ENCODE peak calls at places on chromosomes 6 and 20, in five cellular contexts. One of them, this sample, is unnamed.

GRCh38 chr6:109461733-109462526 is 6.4 kb upstream of the MICAL1 start:
- DNase-seq in psoas muscle: no peak
- DNase-seq in left lung: no peak
- DNase-seq in GM23248: peak
- DNase-seq in cardiac fibroblast: no peak
- DNase-seq in this sample: no peak

GRCh38 chr20:38834868-38835267 is 29.4 kb downstream of the PPP1R16B start:
- DNase-seq in psoas muscle: no peak
- DNase-seq in left lung: no peak
- DNase-seq in GM23248: no peak
- DNase-seq in cardiac fibroblast: no peak
- DNase-seq in this sample: no peak

GRCh38 chr6:56144538-56145324 is 102.6 kb downstream of the COL21A1 start:
- DNase-seq in psoas muscle: no peak
- DNase-seq in left lung: no peak
- DNase-seq in GM23248: peak
- DNase-seq in cardiac fibroblast: peak
- DNase-seq in this sample: no peak

GRCh38 chr20:25707695-25708094 is 11.0 kb upstream of the ZNF337 start:
- DNase-seq in psoas muscle: no peak
- DNase-seq in left lung: no peak
- DNase-seq in GM23248: no peak
- DNase-seq in cardiac fibroblast: no peak
- DNase-seq in this sample: no peak

GRCh38 chr6:133854167-133854632 is 34.7 kb upstream of the TCF21 start:
- DNase-seq in psoas muscle: no peak
- DNase-seq in left lung: no peak
- DNase-seq in GM23248: no peak
- DNase-seq in cardiac fibroblast: no peak
- DNase-seq in this sample: no peak

GRCh38 chr6:35970181-35970580 is 49.3 kb upstream of the SRPK1 start:
- DNase-seq in psoas muscle: no peak
- DNase-seq in left lung: no peak
- DNase-seq in GM23248: peak
- DNase-seq in cardiac fibroblast: peak
- DNase-seq in this sample: no peak

GRCh38 chr6:42237857-42238256 is 20.2 kb upstream of the MRPS10 start:
- DNase-seq in psoas muscle: no peak
- DNase-seq in left lung: no peak
- DNase-seq in GM23248: no peak
- DNase-seq in cardiac fibroblast: no peak
- DNase-seq in this sample: no peak

GRCh38 chr6:137625808-137626207 is 131.6 kb upstream of the OLIG3 start:
- DNase-seq in psoas muscle: no peak
- DNase-seq in left lung: no peak
- DNase-seq in GM23248: no peak
- DNase-seq in cardiac fibroblast: no peak
- DNase-seq in this sample: no peak

GRCh38 chr20:49091104-49091503 is 45.0 kb downstream of the CSE1L start:
- DNase-seq in psoas muscle: no peak
- DNase-seq in left lung: no peak
- DNase-seq in GM23248: no peak
- DNase-seq in cardiac fibroblast: no peak
- DNase-seq in this sample: no peak

GRCh38 chr6:73610444-73611275 is 43.1 kb downstream of the SLC17A5 start:
- DNase-seq in psoas muscle: no peak
- DNase-seq in left lung: no peak
- DNase-seq in GM23248: peak
- DNase-seq in cardiac fibroblast: peak
- DNase-seq in this sample: no peak

GRCh38 chr20:24962510-24962909 is 13.4 kb downstream of the CST7 start:
- DNase-seq in psoas muscle: no peak
- DNase-seq in left lung: no peak
- DNase-seq in GM23248: no peak
- DNase-seq in cardiac fibroblast: no peak
- DNase-seq in this sample: no peak

GRCh38 chr20:22577515-22578220 is 6.7 kb downstream of the FOXA2 start:
- DNase-seq in psoas muscle: no peak
- DNase-seq in left lung: no peak
- DNase-seq in GM23248: no peak
- DNase-seq in cardiac fibroblast: no peak
- DNase-seq in this sample: no peak

GRCh38 chr6:72619883-72620696 is 1.8 kb upstream of the KCNQ5 start:
- DNase-seq in psoas muscle: peak
- DNase-seq in left lung: peak
- DNase-seq in GM23248: peak
- DNase-seq in cardiac fibroblast: peak
- DNase-seq in this sample: peak

GRCh38 chr6:112640895-112641294 is 293.8 kb downstream of the RFPL4B start:
- DNase-seq in psoas muscle: no peak
- DNase-seq in left lung: no peak
- DNase-seq in GM23248: peak
- DNase-seq in cardiac fibroblast: peak
- DNase-seq in this sample: no peak

GRCh38 chr20:18267815-18268214 is 20.5 kb upstream of the ZNF133 start:
- DNase-seq in psoas muscle: no peak
- DNase-seq in left lung: no peak
- DNase-seq in GM23248: no peak
- DNase-seq in cardiac fibroblast: no peak
- DNase-seq in this sample: no peak

GRCh38 chr20:14672066-14672465 is 334.7 kb upstream of the FLRT3 start:
- DNase-seq in psoas muscle: no peak
- DNase-seq in left lung: no peak
- DNase-seq in GM23248: no peak
- DNase-seq in cardiac fibroblast: no peak
- DNase-seq in this sample: no peak

GRCh38 chr20:40339661-40340449 is 349.2 kb downstream of the MAFB start:
- DNase-seq in psoas muscle: peak
- DNase-seq in left lung: peak
- DNase-seq in GM23248: peak
- DNase-seq in cardiac fibroblast: no peak
- DNase-seq in this sample: no peak

GRCh38 chr20:25527949-25528348 is 57.4 kb downstream of the NINL start:
- DNase-seq in psoas muscle: no peak
- DNase-seq in left lung: no peak
- DNase-seq in GM23248: no peak
- DNase-seq in cardiac fibroblast: no peak
- DNase-seq in this sample: no peak

GRCh38 chr6:36953931-36954261 is 642 bp upstream of the PI16 start:
- DNase-seq in psoas muscle: no peak
- DNase-seq in left lung: no peak
- DNase-seq in GM23248: no peak
- DNase-seq in cardiac fibroblast: no peak
- DNase-seq in this sample: no peak

GRCh38 chr6:30263734-30264133 is 50.5 kb upstream of the TRIM26 start:
- DNase-seq in psoas muscle: no peak
- DNase-seq in left lung: no peak
- DNase-seq in GM23248: peak
- DNase-seq in cardiac fibroblast: peak
- DNase-seq in this sample: no peak

GRCh38 chr6:8108031-8108660 is 5.8 kb upstream of the EEF1E1 start:
- DNase-seq in psoas muscle: no peak
- DNase-seq in left lung: no peak
- DNase-seq in GM23248: peak
- DNase-seq in cardiac fibroblast: peak
- DNase-seq in this sample: no peak

GRCh38 chr6:6875818-6876470 is 231.8 kb upstream of the RREB1 start:
- DNase-seq in psoas muscle: no peak
- DNase-seq in left lung: no peak
- DNase-seq in GM23248: peak
- DNase-seq in cardiac fibroblast: peak
- DNase-seq in this sample: no peak

GRCh38 chr20:52497731-52498130 is 306.2 kb upstream of the ZFP64 start:
- DNase-seq in psoas muscle: no peak
- DNase-seq in left lung: no peak
- DNase-seq in GM23248: peak
- DNase-seq in cardiac fibroblast: peak
- DNase-seq in this sample: no peak

GRCh38 chr6:158629376-158630221 is 14.9 kb downstream of the DYNLT1 start:
- DNase-seq in psoas muscle: peak
- DNase-seq in left lung: peak
- DNase-seq in GM23248: no peak
- DNase-seq in cardiac fibroblast: no peak
- DNase-seq in this sample: no peak

GRCh38 chr6:90386796-90387390 is 90.2 kb upstream of the BACH2 start:
- DNase-seq in psoas muscle: peak
- DNase-seq in left lung: no peak
- DNase-seq in GM23248: no peak
- DNase-seq in cardiac fibroblast: no peak
- DNase-seq in this sample: no peak

GRCh38 chr6:88455317-88455716 is 289.2 kb upstream of the CNR1 start:
- DNase-seq in psoas muscle: no peak
- DNase-seq in left lung: no peak
- DNase-seq in GM23248: no peak
- DNase-seq in cardiac fibroblast: no peak
- DNase-seq in this sample: no peak

GRCh38 chr6:134814076-134814709 is 135.7 kb downstream of the ALDH8A1 start:
- DNase-seq in psoas muscle: no peak
- DNase-seq in left lung: no peak
- DNase-seq in GM23248: peak
- DNase-seq in cardiac fibroblast: peak
- DNase-seq in this sample: no peak

GRCh38 chr20:10077081-10077471 is 42.3 kb downstream of the ANKEF1 start:
- DNase-seq in psoas muscle: no peak
- DNase-seq in left lung: no peak
- DNase-seq in GM23248: no peak
- DNase-seq in cardiac fibroblast: no peak
- DNase-seq in this sample: no peak

GRCh38 chr20:19692685-19693119 is 65.4 kb upstream of the RIN2 start:
- DNase-seq in psoas muscle: peak
- DNase-seq in left lung: peak
- DNase-seq in GM23248: peak
- DNase-seq in cardiac fibroblast: peak
- DNase-seq in this sample: peak

GRCh38 chr20:19688031-19688806 is 69.8 kb upstream of the RIN2 start:
- DNase-seq in psoas muscle: peak
- DNase-seq in left lung: peak
- DNase-seq in GM23248: peak
- DNase-seq in cardiac fibroblast: peak
- DNase-seq in this sample: no peak

GRCh38 chr20:19691125-19691524 is 66.9 kb upstream of the RIN2 start:
- DNase-seq in psoas muscle: no peak
- DNase-seq in left lung: no peak
- DNase-seq in GM23248: no peak
- DNase-seq in cardiac fibroblast: no peak
- DNase-seq in this sample: no peak

GRCh38 chr20:19692100-19692499 is 66.0 kb upstream of the RIN2 start:
- DNase-seq in psoas muscle: no peak
- DNase-seq in left lung: no peak
- DNase-seq in GM23248: peak
- DNase-seq in cardiac fibroblast: peak
- DNase-seq in this sample: no peak

DNA sequence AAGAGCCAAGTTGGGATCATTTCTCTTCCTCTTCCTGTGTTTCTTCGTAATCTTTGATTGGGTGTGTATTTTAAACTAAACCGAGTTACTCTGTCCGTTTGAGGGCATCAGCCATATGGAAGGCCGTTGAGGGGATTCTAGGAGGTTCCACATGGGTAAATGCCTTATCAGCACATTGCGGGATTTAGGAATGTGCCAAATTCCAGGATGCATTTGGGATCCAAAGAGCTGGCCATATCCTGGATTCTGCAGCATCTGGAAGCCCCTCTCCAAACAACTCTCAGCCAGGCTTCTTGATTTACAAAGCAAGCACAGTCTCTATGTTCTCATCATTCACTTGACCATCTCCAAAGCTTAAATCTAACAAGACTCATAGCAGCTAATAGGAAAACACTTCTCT is 67.6 kb upstream of the RIN2 start:
- DNase-seq in psoas muscle: no peak
- DNase-seq in left lung: no peak
- DNase-seq in GM23248: no peak
- DNase-seq in cardiac fibroblast: no peak
- DNase-seq in this sample: no peak
- H3K4me3 ChIP-seq in psoas muscle: no peak
- H3K4me3 ChIP-seq in left lung: no peak
- H3K4me3 ChIP-seq in GM23248: no peak
- H3K4me3 ChIP-seq in cardiac fibroblast: no peak
- H3K4me3 ChIP-seq in this sample: no peak

DNA sequence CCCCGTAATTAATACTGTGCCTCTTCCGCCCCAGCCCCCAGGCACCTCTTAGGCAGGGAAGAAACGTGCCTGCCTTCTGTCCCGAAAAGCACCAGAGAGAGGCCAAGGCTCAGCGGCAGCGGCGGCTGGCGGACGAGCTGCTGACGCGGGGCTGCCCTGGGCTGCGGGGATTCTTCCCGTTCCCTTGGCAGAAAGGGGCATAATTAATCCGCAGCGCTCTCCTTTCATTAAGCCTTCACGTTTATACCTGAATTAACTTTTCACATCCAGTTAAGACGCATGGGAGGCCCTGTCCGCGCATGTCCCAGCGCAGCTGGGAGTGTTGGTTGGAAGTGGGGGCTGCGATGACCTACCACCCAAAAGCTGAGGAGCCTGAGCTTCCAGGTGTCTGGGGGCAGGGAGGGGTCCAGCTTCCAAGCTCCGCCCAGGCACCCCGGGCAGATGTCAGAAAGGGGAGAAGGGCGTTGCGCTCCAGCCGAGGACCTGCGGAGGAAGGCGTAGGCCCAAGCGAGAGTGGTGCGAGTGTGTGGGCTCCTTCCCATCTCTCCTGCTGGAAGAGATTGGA is 167.4 kb upstream of the LRFN2 start:
- DNase-seq in psoas muscle: no peak
- DNase-seq in left lung: no peak
- DNase-seq in GM23248: no peak
- DNase-seq in cardiac fibroblast: no peak
- DNase-seq in this sample: no peak
- H3K4me3 ChIP-seq in psoas muscle: no peak
- H3K4me3 ChIP-seq in left lung: no peak
- H3K4me3 ChIP-seq in GM23248: no peak
- H3K4me3 ChIP-seq in cardiac fibroblast: no peak
- H3K4me3 ChIP-seq in this sample: no peak

GRCh38 chr6:44250718-44251123 is 3.8 kb downstream of the HSP90AB1 start:
- DNase-seq in psoas muscle: no peak
- DNase-seq in left lung: no peak
- DNase-seq in GM23248: no peak
- DNase-seq in cardiac fibroblast: no peak
- DNase-seq in this sample: no peak
- H3K4me3 ChIP-seq in psoas muscle: peak
- H3K4me3 ChIP-seq in left lung: no peak
- H3K4me3 ChIP-seq in GM23248: no peak
- H3K4me3 ChIP-seq in cardiac fibroblast: no peak
- H3K4me3 ChIP-seq in this sample: no peak

GRCh38 chr6:150004783-150005717 is 20.3 kb downstream of the RAET1L start:
- DNase-seq in psoas muscle: peak
- DNase-seq in left lung: peak
- DNase-seq in GM23248: peak
- DNase-seq in cardiac fibroblast: peak
- DNase-seq in this sample: peak

GRCh38 chr6:150008588-150008987 is 16.7 kb downstream of the RAET1L start:
- DNase-seq in psoas muscle: no peak
- DNase-seq in left lung: no peak
- DNase-seq in GM23248: peak
- DNase-seq in cardiac fibroblast: no peak
- DNase-seq in this sample: no peak

GRCh38 chr6:150004101-150004782 is 21.1 kb downstream of the RAET1L start:
- DNase-seq in psoas muscle: no peak
- DNase-seq in left lung: no peak
- DNase-seq in GM23248: no peak
- DNase-seq in cardiac fibroblast: no peak
- DNase-seq in this sample: peak

GRCh38 chr6:150006961-150007464 is 18.3 kb downstream of the RAET1L start:
- DNase-seq in psoas muscle: no peak
- DNase-seq in left lung: no peak
- DNase-seq in GM23248: peak
- DNase-seq in cardiac fibroblast: peak
- DNase-seq in this sample: peak

GRCh38 chr6:150005761-150006651 is 19.3 kb downstream of the RAET1L start:
- DNase-seq in psoas muscle: no peak
- DNase-seq in left lung: no peak
- DNase-seq in GM23248: no peak
- DNase-seq in cardiac fibroblast: no peak
- DNase-seq in this sample: no peak
- H3K4me3 ChIP-seq in psoas muscle: peak
- H3K4me3 ChIP-seq in left lung: peak
- H3K4me3 ChIP-seq in GM23248: peak
- H3K4me3 ChIP-seq in cardiac fibroblast: peak
- H3K4me3 ChIP-seq in this sample: peak

This sample was measured in CD4-positive, alpha-beta memory T cell.